ENCODE peak calls at places on chromosome 21, in seven cellular contexts. T, G, R, W, P, J and O are unnamed samples. For H3K36me3, the result is how much of the 10 kb centered on the place peaks cover.

GRCh38 chr21:45573452-45574035 is 31.3 kb upstream of the SLC19A1 start:
- DNase-seq in G (no peak), P (no peak), J (no peak), W (no peak), R (no peak), T (no peak), O (no peak)

GRCh38 chr21:43325968-43326367 is 101.0 kb downstream of the SIK1 start:
- DNase-seq in T (no peak), G (no peak), W (peak), J (no peak), P (no peak), R (no peak), O (no peak)

GRCh38 chr21:45859041-45859761 is 122.4 kb upstream of the COL6A1 start:
- DNase-seq in R (no peak), G (no peak), J (no peak), W (no peak), T (no peak), P (no peak), O (no peak)

GRCh38 chr21:35469446-35469845 is 420.3 kb upstream of the RUNX1 start:
- DNase-seq in P (no peak), G (no peak), W (no peak), J (peak), R (peak), T (no peak), O (no peak)

GRCh38 chr21:40575983-40576382 is 271.0 kb downstream of the DSCAM start:
- DNase-seq in T (no peak), W (no peak), J (no peak), R (peak), G (no peak), P (no peak), O (no peak)

GRCh38 chr21:46111857-46112730 is 14.2 kb downstream of the COL6A2 start:
- DNase-seq in W (no peak), T (no peak), P (peak), J (no peak), R (no peak), G (no peak), O (no peak)

GRCh38 chr21:22115746-22116145 is 1117.5 kb downstream of the NCAM2 start:
- DNase-seq in W (no peak), R (no peak), P (no peak), J (no peak), T (no peak), G (no peak), O (no peak)

GRCh38 chr21:45662623-45663015 is 19.1 kb downstream of the PCBP3 start:
- DNase-seq in P (no peak), W (no peak), J (no peak), T (no peak), R (no peak), G (no peak), O (no peak)

GRCh38 chr21:45534591-45535331 is 7.5 kb downstream of the SLC19A1 start:
- DNase-seq in P (peak), R (peak), J (no peak), W (no peak), G (peak), T (no peak), O (no peak)

GRCh38 chr21:34669149-34669879 is 520 bp downstream of the CLIC6 start:
- DNase-seq in P (no peak), W (no peak), T (peak), J (no peak), R (no peak), G (no peak), O (no peak)

GRCh38 chr21:29306920-29307319 is 8.2 kb downstream of the BACH1 start:
- DNase-seq in R (no peak), W (no peak), J (no peak), P (no peak), G (no peak), T (no peak), O (no peak)

GRCh38 chr21:35204125-35204524 is 155.0 kb upstream of the RUNX1 start:
- DNase-seq in R (peak), T (no peak), J (peak), W (no peak), P (no peak), G (no peak), O (no peak)

GRCh38 chr21:28068455-28069358 is 924.0 kb downstream of the LTN1 start:
- DNase-seq in G (no peak), R (no peak), P (peak), W (no peak), J (no peak), T (no peak), O (no peak)

GRCh38 chr21:18493420-18493819 is 89.8 kb upstream of the TMPRSS15 start:
- DNase-seq in G (no peak), P (no peak), J (peak), T (no peak), R (peak), W (no peak), O (no peak)

GRCh38 chr21:40886931-40887330 is 40.0 kb upstream of the DSCAM start:
- DNase-seq in R (no peak), P (no peak), J (no peak), G (no peak), W (no peak), T (no peak), O (no peak)

GRCh38 chr21:36750579-36750959 is 51.7 kb downstream of the SIM2 start:
- DNase-seq in T (no peak), P (no peak), R (peak), J (peak), W (no peak), G (no peak), O (no peak)

GRCh38 chr21:36749935-36750578 is 51.1 kb downstream of the SIM2 start:
- DNase-seq in G (no peak), P (no peak), W (no peak), T (no peak), R (peak), J (peak), O (no peak)

GRCh38 chr21:36747114-36747814 is 48.3 kb downstream of the SIM2 start:
- DNase-seq in P (no peak), W (no peak), T (no peak), G (peak), J (no peak), R (no peak), O (no peak)

GRCh38 chr21:36745459-36745858 is 46.5 kb downstream of the SIM2 start:
- DNase-seq in G (no peak), P (no peak), J (no peak), R (no peak), W (no peak), T (no peak), O (no peak)

DNA sequence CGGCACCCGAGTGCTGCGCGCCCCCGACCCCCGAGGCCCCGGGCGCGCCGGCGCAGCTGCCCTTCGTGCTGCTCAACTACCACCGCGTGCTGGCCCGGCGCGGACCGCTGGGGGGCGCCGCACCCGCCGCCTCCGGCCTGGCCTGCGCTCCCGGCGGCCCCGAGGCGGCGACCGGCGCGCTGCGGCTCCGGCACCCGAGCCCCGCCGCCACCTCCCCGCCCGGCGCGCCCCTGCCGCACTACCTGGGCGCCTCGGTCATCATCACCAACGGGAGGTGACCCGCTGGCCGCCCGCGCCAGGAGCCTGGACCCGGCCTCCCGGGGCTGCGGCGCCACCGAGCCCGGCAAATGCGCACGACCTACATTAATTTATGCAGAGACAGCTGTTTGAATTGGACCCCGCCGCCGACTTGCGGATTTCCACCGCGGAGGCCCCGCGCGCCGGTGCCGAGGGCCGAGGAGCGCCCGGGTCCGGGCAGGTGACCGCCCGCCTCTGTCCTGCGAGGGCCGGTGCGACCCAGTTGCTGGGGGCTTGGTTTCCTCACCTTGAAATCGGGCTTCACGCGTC is 49.0 kb downstream of the SIM2 start:
- DNase-seq in G (peak), P (peak), R (peak), W (no peak), T (peak), J (peak), O (no peak)
- TF ChIP-seq CTCF in G (peak), P (peak), R (no peak), W (no peak), T (no peak), J (no peak), O (peak)

GRCh38 chr21:31339736-31340135 is 4.3 kb downstream of the TIAM1 start:
- DNase-seq in T (no peak), P (no peak), W (no peak), J (no peak), G (no peak), R (no peak), O (no peak)

GRCh38 chr21:31337991-31338891 is 5.8 kb downstream of the TIAM1 start:
- DNase-seq in R (peak), J (peak), G (no peak), W (no peak), P (no peak), T (no peak), O (no peak)

GRCh38 chr21:31340499-31340898 is 3.6 kb downstream of the TIAM1 start:
- DNase-seq in P (no peak), T (no peak), J (no peak), W (no peak), G (no peak), R (no peak), O (no peak)

GRCh38 chr21:31337086-31337485 is 7.0 kb downstream of the TIAM1 start:
- DNase-seq in G (no peak), J (no peak), T (no peak), P (no peak), R (no peak), W (no peak), O (no peak)

GRCh38 chr21:31338892-31339368 is 5.1 kb downstream of the TIAM1 start:
- DNase-seq in W (no peak), R (no peak), G (no peak), P (no peak), T (no peak), J (no peak), O (no peak)
- H3K36me3 ChIP-seq in W (under half), R (under half), G (under half), P (under half), T (under half), J (under half), O (under half)

GRCh38 chr21:42234026-42234425 is 15.1 kb downstream of the ABCG1 start:
- DNase-seq in T (no peak), R (no peak), J (no peak), W (no peak), P (peak), G (no peak), O (no peak)
- H3K4me3 ChIP-seq in T (peak), R (no peak), J (no peak), W (peak), P (peak), G (peak), O (no peak)

DNA sequence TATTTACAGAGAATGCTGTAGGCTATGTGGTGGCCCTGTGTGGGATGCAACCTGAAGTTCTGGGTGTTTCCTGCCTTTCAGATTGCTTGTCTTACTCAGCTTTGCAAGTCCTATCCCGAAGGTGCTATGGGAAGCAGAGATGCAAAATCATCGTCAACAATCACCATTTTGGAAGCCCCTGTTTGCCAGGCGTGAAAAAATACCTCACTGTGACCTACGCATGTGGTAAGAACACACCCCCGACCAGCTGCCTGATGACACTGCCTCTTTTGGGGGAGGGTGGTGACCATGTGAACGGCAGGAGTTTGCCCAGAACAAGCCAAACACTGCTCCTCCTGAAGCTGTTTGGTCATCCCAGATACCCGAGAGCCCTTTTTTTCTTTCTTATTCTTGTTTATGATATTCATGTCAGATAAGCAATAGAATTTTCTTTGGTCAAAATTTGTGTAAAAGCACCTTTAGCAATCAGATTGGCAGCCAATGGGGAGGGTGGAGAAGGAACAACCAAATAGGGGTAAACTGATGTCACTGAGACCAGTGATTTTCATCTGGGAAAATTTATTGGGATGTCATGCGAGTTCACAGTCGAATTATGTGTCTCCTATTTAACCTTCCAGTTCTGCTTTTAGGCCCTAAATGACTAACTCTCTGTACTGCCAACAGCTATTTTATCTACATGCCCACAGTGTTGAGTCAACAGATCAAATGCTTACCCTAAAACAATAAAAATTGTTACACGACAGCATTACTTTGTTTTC is 82.6 kb downstream of the EVA1C start:
- DNase-seq in G (no peak), T (no peak), R (peak), J (peak), W (no peak), P (no peak), O (peak)
- TF ChIP-seq CTCF in G (no peak), T (no peak), R (no peak), J (no peak), W (no peak), P (no peak), O (no peak)

GRCh38 chr21:38258803-38259485 is 2.2 kb downstream of the KCNJ15 start:
- DNase-seq in J (peak), W (no peak), R (peak), P (no peak), G (no peak), T (no peak), O (no peak)
- H3K36me3 ChIP-seq in J (under half), W (under half), R (under half), P (under half), G (under half), T (under half), O (under half)

GRCh38 chr21:15730484-15731242 is 881 bp downstream of the USP25 start:
- DNase-seq in G (no peak), P (peak), R (no peak), W (peak), T (no peak), J (no peak), O (no peak)

GRCh38 chr21:15731243-15731613 is 1.4 kb downstream of the USP25 start:
- DNase-seq in P (no peak), G (no peak), R (peak), T (no peak), W (no peak), J (no peak), O (no peak)

GRCh38 chr21:15728046-15728445 is 1.7 kb upstream of the USP25 start:
- DNase-seq in R (no peak), T (no peak), J (no peak), G (no peak), W (no peak), P (no peak), O (no peak)

GRCh38 chr21:15729674-15730483 is at the start of gene USP25:
- DNase-seq in J (peak), W (peak), R (peak), T (peak), G (peak), P (peak), O (no peak)

DNA sequence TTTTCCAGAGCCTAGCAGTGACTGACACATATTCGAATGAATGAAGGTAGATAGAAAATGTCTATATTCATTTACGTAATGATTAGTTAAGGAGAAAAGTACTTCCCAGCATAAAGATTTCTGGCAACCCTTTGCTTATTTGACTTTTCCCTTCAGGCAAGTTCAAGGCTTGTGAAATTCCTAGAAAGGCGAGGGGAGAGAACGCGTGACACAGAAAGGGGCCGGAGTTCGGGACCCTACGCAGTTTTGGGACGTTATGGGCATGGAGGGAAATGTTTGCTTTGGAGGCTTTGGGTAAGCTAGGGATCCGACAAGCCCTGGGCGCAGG is 472 bp upstream of the USP25 start:
- DNase-seq in J (peak), T (no peak), P (no peak), W (no peak), G (no peak), R (peak), O (no peak)
- H3K4me3 ChIP-seq in J (peak), T (peak), P (peak), W (peak), G (peak), R (peak), O (peak)

DNA sequence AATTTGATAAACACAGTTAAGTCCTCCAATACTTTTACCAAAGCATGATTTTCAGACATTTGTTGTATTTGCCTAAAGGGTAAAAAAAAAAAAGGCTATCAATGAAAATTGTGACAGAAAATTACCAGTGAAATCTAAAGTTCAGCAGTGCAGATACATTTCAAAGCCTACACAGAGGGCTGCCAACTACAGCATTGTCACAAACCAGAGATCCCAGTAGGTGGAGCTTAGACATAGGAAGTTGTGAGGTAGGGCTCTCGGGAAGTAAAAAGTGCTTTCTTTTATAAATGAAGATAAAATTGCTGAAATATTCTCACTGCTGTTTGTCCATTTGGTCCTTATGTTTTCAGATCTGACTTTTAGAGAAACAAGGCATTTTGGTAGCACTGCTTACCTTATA is 123.0 kb downstream of the DYRK1A start:
- DNase-seq in G (no peak), J (no peak), R (no peak), P (no peak), W (no peak), T (no peak), O (no peak)
- TF ChIP-seq CTCF in G (peak), J (no peak), R (no peak), P (no peak), W (peak), T (no peak), O (no peak)

DNA sequence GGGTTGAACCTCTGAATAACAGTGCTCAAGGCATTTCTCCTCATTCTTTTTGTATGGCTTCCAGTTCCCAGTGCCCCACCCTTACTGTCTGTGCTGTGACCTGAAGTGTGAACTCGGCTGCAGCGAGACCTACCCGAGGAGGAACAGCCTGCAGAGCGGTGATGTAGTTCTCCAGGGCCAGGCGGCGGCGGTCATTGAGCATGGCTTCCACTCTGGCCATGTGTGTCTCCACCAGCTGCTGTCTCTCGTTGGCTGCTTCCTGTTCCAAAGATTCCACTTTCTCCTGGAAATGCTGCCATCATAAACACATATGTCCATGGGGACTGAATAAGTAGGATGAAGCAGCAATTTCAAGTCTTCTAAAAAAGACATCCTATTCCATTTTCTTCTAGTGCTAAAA is 195.6 kb downstream of the APP start:
- DNase-seq in J (no peak), T (no peak), W (no peak), R (no peak), P (no peak), G (peak), O (no peak)
- H3K36me3 ChIP-seq in J (under half), T (under half), W (under half), R (under half), P (under half), G (under half), O (under half)

GRCh38 chr21:44454747-44455523 is at the start of gene LRRC3:
- DNase-seq in G (peak), R (peak), T (peak), J (peak), W (peak), P (peak), O (peak)

GRCh38 chr21:44454058-44454457 is 1.3 kb upstream of the LRRC3 start:
- DNase-seq in J (no peak), P (no peak), R (no peak), W (no peak), T (no peak), G (no peak), O (no peak)

GRCh38 chr21:44455524-44456206 is 355 bp downstream of the LRRC3 start:
- DNase-seq in P (peak), T (peak), J (no peak), R (peak), W (no peak), G (peak), O (no peak)

GRCh38 chr21:44456915-44457736 is 1.8 kb downstream of the LRRC3 start:
- DNase-seq in G (no peak), W (no peak), R (no peak), P (peak), T (no peak), J (no peak), O (no peak)

GRCh38 chr21:44456207-44456914 is 1.1 kb downstream of the LRRC3 start:
- DNase-seq in T (no peak), P (peak), G (no peak), W (no peak), R (no peak), J (no peak), O (no peak)
- H3K4me3 ChIP-seq in T (no peak), P (peak), G (peak), W (no peak), R (no peak), J (no peak), O (peak)